ENCODE peak calls at places on chromosomes 5 and 9, in ten cellular contexts. S is kidney; R is AG04450; F is ascending aorta; J is stomach; C is CD8-positive, alpha-beta T cell; H is Panc1; V is body of pancreas; N is OCI-LY7; U is lower lobe of right lung. Y is an unnamed sample.

GRCh38 chr9:38227061-38227540 is 158.1 kb upstream of the SHB start:
- DNase-seq in J (no peak), R (peak; percentile 80), V (peak; percentile 74), C (peak; percentile 13), U (peak; percentile 55), S (peak; percentile 93), N (peak; percentile 93), H (no peak), F (no peak), Y (peak; percentile 76)

GRCh38 chr9:36993933-36994764 is 39.9 kb downstream of the PAX5 start:
- DNase-seq in S (no peak), H (no peak), F (no peak), C (no peak), R (no peak), J (no peak), U (no peak), N (peak; percentile 86), V (no peak), Y (no peak)

GRCh38 chr5:180807654-180808414 is 5.2 kb upstream of the MGAT1 start:
- DNase-seq in F (no peak), S (no peak), V (no peak), H (no peak), C (no peak), U (no peak), N (no peak), R (no peak), J (no peak), Y (no peak)

GRCh38 chr5:166834246-166834645 is 1457.2 kb upstream of the WWC1 start:
- DNase-seq in F (no peak), J (no peak), R (no peak), V (no peak), S (no peak), U (no peak), C (no peak), H (no peak), N (no peak), Y (no peak)

GRCh38 chr5:2410451-2410850 is 341.0 kb downstream of the IRX2 start:
- DNase-seq in N (no peak), R (no peak), J (no peak), V (no peak), U (no peak), C (no peak), F (no peak), S (no peak), H (no peak), Y (no peak)

GRCh38 chr5:176535101-176535654 is 2.0 kb downstream of the RNF44 start:
- DNase-seq in F (no peak), J (no peak), V (no peak), C (no peak), U (peak; percentile 60), S (peak; percentile 68), H (no peak), N (peak; percentile 76), R (no peak), Y (no peak)

GRCh38 chr5:179887095-179887494 is 20.6 kb downstream of the TBC1D9B start:
- DNase-seq in S (peak; percentile 18), V (no peak), H (no peak), R (no peak), C (no peak), N (no peak), J (no peak), U (no peak), F (no peak), Y (no peak)

GRCh38 chr5:134600600-134600999 is 32.0 kb downstream of the SAR1B start:
- DNase-seq in S (no peak), F (no peak), R (peak; percentile 45), N (no peak), H (no peak), V (no peak), U (no peak), J (no peak), C (no peak), Y (no peak)

GRCh38 chr5:147576646-147577535 is 67.0 kb upstream of the DPYSL3 start:
- DNase-seq in C (no peak), H (peak; percentile 24), V (peak; percentile 38), N (no peak), J (peak; percentile 54), F (no peak), U (peak; percentile 55), S (no peak), R (no peak), Y (peak; percentile 73)

GRCh38 chr5:53407373-53407772 is 73.1 kb upstream of the FST start:
- DNase-seq in H (no peak), N (no peak), R (no peak), U (no peak), J (no peak), C (no peak), V (no peak), F (no peak), S (no peak), Y (no peak)

GRCh38 chr9:16417101-16417500 is 453.4 kb downstream of the BNC2 start:
- DNase-seq in N (no peak), C (no peak), V (no peak), H (no peak), J (no peak), R (peak; percentile 90), S (no peak), F (no peak), U (no peak), Y (no peak)

GRCh38 chr5:175894805-175895204 is 23.4 kb downstream of the CPLX2 start:
- DNase-seq in H (no peak), C (no peak), S (no peak), F (no peak), N (no peak), U (no peak), R (no peak), V (no peak), J (no peak), Y (no peak)

GRCh38 chr5:95222836-95223235 is 62.1 kb downstream of the MCTP1 start:
- DNase-seq in U (no peak), J (no peak), C (no peak), F (no peak), N (no peak), S (no peak), R (no peak), H (no peak), V (no peak), Y (no peak)

GRCh38 chr5:138944527-138945322 is 69.6 kb upstream of the LRRTM2 start:
- DNase-seq in V (no peak), S (peak; percentile 92), H (no peak), J (peak; percentile 19), N (no peak), R (no peak), F (no peak), C (no peak), U (no peak), Y (no peak)

GRCh38 chr9:126497673-126498255 is 116.0 kb upstream of the LMX1B start:
- DNase-seq in S (peak; percentile 54), N (no peak), V (no peak), C (no peak), R (no peak), H (no peak), U (peak; percentile 40), J (no peak), F (no peak), Y (no peak)
- H3K27ac ChIP-seq in S (no peak overlapping the region), N (no peak overlapping the region), V (no peak overlapping the region), C (no peak overlapping the region), R (no peak overlapping the region), H (no peak overlapping the region), U (no peak overlapping the region), J (no peak overlapping the region), F (no peak overlapping the region), Y (no peak overlapping the region)

DNA sequence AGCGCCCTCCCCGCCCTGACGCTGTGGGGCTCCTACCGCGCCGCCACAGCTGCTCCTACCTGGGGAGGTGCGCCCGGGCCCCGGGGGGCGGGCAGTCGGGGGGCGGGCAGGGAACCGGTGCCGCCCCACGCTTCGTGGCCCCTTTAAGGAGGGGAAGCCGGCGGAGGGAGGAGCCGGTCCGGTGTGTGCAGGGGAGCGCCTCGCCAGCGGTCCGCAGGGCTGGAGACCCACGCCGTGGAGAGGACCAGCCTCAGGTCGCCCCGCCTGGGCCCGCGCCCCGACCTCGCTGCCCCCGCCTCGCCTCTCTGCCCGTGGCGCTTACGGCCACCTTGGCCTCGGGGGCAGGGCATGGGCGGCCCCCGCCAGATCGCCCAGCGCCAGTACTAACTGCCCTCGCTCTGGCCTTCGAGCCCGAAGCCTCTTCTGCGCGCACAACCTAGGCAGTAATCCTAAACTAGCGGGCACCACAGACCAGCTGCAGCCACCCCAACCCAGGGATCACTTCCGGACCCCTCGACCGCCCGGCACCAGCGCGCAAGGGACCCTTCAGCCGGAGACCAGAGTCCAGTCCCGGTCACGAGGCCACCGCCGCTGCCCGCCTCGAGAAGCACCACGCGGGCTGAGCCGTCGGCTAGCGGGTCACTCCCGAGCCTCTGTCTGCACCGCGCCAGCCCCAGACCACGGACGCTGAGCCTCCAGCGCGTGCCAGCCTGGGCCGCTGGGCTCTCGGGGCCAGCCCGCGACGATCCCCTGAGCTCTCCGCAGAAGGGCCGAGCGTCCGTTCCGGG is at the start of gene FOXE1:
- DNase-seq in J (no peak), F (no peak), C (no peak), S (no peak), N (no peak), R (no peak), H (no peak), V (no peak), U (no peak), Y (peak; percentile 64)
- H3K4me3 ChIP-seq in J (peak within 1 kb of the TSS; percentile 35), F (peak within 1 kb of the TSS; percentile 59), C (peak within 1 kb of the TSS; percentile 55), S (no peak within 1 kb of the TSS), N (peak within 1 kb of the TSS; percentile 36), R (peak within 1 kb of the TSS; percentile 34), H (peak within 1 kb of the TSS; percentile 30), V (no peak within 1 kb of the TSS), U (peak within 1 kb of the TSS; percentile 46), Y (peak within 1 kb of the TSS; percentile 19)

DNA sequence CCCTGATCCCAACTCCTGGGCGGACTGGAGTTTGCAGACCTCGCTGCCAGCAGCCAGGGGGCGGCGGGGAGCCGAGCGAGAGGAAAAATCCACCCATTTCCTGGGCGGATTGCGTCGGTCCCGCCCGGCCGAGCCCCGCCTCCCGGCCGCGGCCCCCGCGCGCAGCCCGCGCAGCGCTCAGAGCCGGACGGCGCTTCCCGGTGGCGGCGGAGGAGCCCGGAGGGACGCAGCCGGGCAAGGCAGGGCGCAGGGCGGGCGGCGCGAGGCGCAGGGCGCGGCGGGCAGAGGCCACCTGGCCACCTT is at the start of gene OLFM1:
- DNase-seq in R (no peak), V (peak; percentile 82), J (peak; percentile 71), U (peak; percentile 78), S (peak; percentile 93), C (no peak), F (no peak), N (no peak), H (no peak), Y (peak; percentile 89)
- TF ChIP-seq CTCF in R (peak; percentile 54), V (peak; percentile 86), J (no peak), U (peak; percentile 56), S (peak; percentile 61), C (no peak), F (peak; percentile 53), N (no peak), H (peak; percentile 80), Y (peak; percentile 61)

GRCh38 chr5:4226565-4226964 is 630.9 kb downstream of the IRX1 start:
- DNase-seq in U (no peak), F (no peak), R (no peak), N (no peak), V (no peak), S (no peak), J (no peak), C (no peak), H (no peak), Y (no peak)
- H3K27ac ChIP-seq in U (no peak overlapping the region), F (no peak overlapping the region), R (no peak overlapping the region), N (no peak overlapping the region), V (no peak overlapping the region), S (no peak overlapping the region), J (no peak overlapping the region), C (no peak overlapping the region), H (no peak overlapping the region), Y (no peak overlapping the region)